ENCODE peak calls at places on chromosomes 7 and 10, in four cellular contexts. Z is AG20443; W is naive thymus-derived CD8-positive, alpha-beta T cell; X is left ventricle myocardium superior. A is an unnamed sample.
A peak's percentile ranks its signal among the peaks of the same experiment; 100 is the strongest.

GRCh38 chr10:10865913-10866312 is 151.8 kb upstream of the CELF2 start:
- DNase-seq in Z (no peak), X (no peak), W (no peak), A (no peak)

GRCh38 chr10:86385806-86386205 is 19.2 kb upstream of the GRID1 start:
- DNase-seq in W (no peak), Z (peak; percentile 8), X (no peak), A (peak; percentile 22)

GRCh38 chr7:123355576-123356195 is 155.9 kb upstream of the SLC13A1 start:
- DNase-seq in X (no peak), W (no peak), Z (no peak), A (peak; percentile 26)

GRCh38 chr10:129725482-129725881 is 238.6 kb downstream of the EBF3 start:
- DNase-seq in Z (no peak), W (no peak), X (no peak), A (no peak)

GRCh38 chr7:14446829-14447228 is 455.7 kb downstream of the DGKB start:
- DNase-seq in Z (no peak), W (no peak), X (no peak), A (no peak)

GRCh38 chr7:35856175-35856574 is 55.3 kb downstream of the SEPTIN7 start:
- DNase-seq in X (no peak), Z (no peak), W (no peak), A (no peak)

GRCh38 chr7:31101544-31101943 is 49.4 kb downstream of the ADCYAP1R1 start:
- DNase-seq in W (peak; percentile 7), X (no peak), Z (no peak), A (no peak)

GRCh38 chr7:97271619-97272018 is 154.1 kb downstream of the SDHAF3 start:
- DNase-seq in W (no peak), X (no peak), Z (no peak), A (no peak)

GRCh38 chr7:27244488-27245123 is 2.0 kb downstream of the EVX1 start:
- DNase-seq in X (no peak), Z (no peak), W (no peak), A (no peak)

GRCh38 chr7:36048141-36048901 is 104.7 kb upstream of the EEPD1 start:
- DNase-seq in X (no peak), Z (peak; percentile 83), W (no peak), A (no peak)

GRCh38 chr7:24576171-24577052 is 3.2 kb downstream of the PALS2 start:
- DNase-seq in X (no peak), Z (peak; percentile 54), W (no peak), A (peak; percentile 48)

GRCh38 chr7:114293289-114294012 is 121.2 kb upstream of the FOXP2 start:
- DNase-seq in Z (no peak), W (no peak), X (no peak), A (no peak)

GRCh38 chr10:69419761-69420126 is 3.0 kb upstream of the TACR2 start:
- DNase-seq in Z (no peak), X (no peak), W (no peak), A (no peak)

GRCh38 chr10:127498081-127498480 is 51.0 kb upstream of the NPS start:
- DNase-seq in W (no peak), Z (no peak), X (no peak), A (no peak)

GRCh38 chr10:77281719-77282118 is 355.9 kb downstream of the KCNMA1 start:
- DNase-seq in Z (no peak), X (no peak), W (no peak), A (no peak)

GRCh38 chr10:96991313-96991841 is 159.3 kb downstream of the LCOR start:
- DNase-seq in X (no peak), Z (peak; percentile 73), W (no peak), A (no peak)

GRCh38 chr7:24192053-24192452 is 91.9 kb upstream of the NPY start:
- DNase-seq in W (no peak), Z (no peak), X (no peak), A (no peak)

A was measured in HCT116.